ENCODE peak calls at places on chromosomes 11 and 22, in eight cellular contexts. One of them, this sample, is unnamed.

GRCh38 chr11:95465887-95466286 is 234.9 kb upstream of the SESN3 start:
- DNase-seq in dorsolateral prefrontal cortex: no peak
- DNase-seq in OCI-LY7: no peak
- DNase-seq in keratinocyte: no peak
- DNase-seq in brain microvascular endothelial cell: no peak
- DNase-seq in K562: no peak
- DNase-seq in H9: no peak
- DNase-seq in naive thymus-derived CD4-positive, alpha-beta T cell: no peak
- DNase-seq in this sample: no peak

GRCh38 chr11:71215372-71215965 is 36.9 kb downstream of the SHANK2 start:
- DNase-seq in dorsolateral prefrontal cortex: no peak
- DNase-seq in OCI-LY7: no peak
- DNase-seq in keratinocyte: no peak
- DNase-seq in brain microvascular endothelial cell: no peak
- DNase-seq in K562: no peak
- DNase-seq in H9: no peak
- DNase-seq in naive thymus-derived CD4-positive, alpha-beta T cell: no peak
- DNase-seq in this sample: no peak

GRCh38 chr11:61683961-61684869 is 4.0 kb downstream of the DAGLA start:
- DNase-seq in dorsolateral prefrontal cortex: no peak
- DNase-seq in OCI-LY7: no peak
- DNase-seq in keratinocyte: no peak
- DNase-seq in brain microvascular endothelial cell: no peak
- DNase-seq in K562: peak
- DNase-seq in H9: peak
- DNase-seq in naive thymus-derived CD4-positive, alpha-beta T cell: peak
- DNase-seq in this sample: no peak

GRCh38 chr22:38338772-38339379 is 21.6 kb upstream of the CSNK1E start:
- DNase-seq in dorsolateral prefrontal cortex: no peak
- DNase-seq in OCI-LY7: no peak
- DNase-seq in keratinocyte: no peak
- DNase-seq in brain microvascular endothelial cell: no peak
- DNase-seq in K562: no peak
- DNase-seq in H9: no peak
- DNase-seq in naive thymus-derived CD4-positive, alpha-beta T cell: no peak
- DNase-seq in this sample: no peak

GRCh38 chr11:65366340-65366773 is 11.8 kb downstream of the TIGD3 start:
- DNase-seq in dorsolateral prefrontal cortex: no peak
- DNase-seq in OCI-LY7: peak
- DNase-seq in keratinocyte: no peak
- DNase-seq in brain microvascular endothelial cell: peak
- DNase-seq in K562: peak
- DNase-seq in H9: peak
- DNase-seq in naive thymus-derived CD4-positive, alpha-beta T cell: peak
- DNase-seq in this sample: peak

GRCh38 chr11:77158041-77158695 is 30.1 kb downstream of the MYO7A start:
- DNase-seq in dorsolateral prefrontal cortex: no peak
- DNase-seq in OCI-LY7: no peak
- DNase-seq in keratinocyte: no peak
- DNase-seq in brain microvascular endothelial cell: no peak
- DNase-seq in K562: no peak
- DNase-seq in H9: no peak
- DNase-seq in naive thymus-derived CD4-positive, alpha-beta T cell: no peak
- DNase-seq in this sample: no peak

GRCh38 chr22:47847281-47847890 is 1084.9 kb downstream of the TBC1D22A start:
- DNase-seq in dorsolateral prefrontal cortex: no peak
- DNase-seq in OCI-LY7: peak
- DNase-seq in keratinocyte: no peak
- DNase-seq in brain microvascular endothelial cell: no peak
- DNase-seq in K562: no peak
- DNase-seq in H9: no peak
- DNase-seq in naive thymus-derived CD4-positive, alpha-beta T cell: no peak
- DNase-seq in this sample: no peak

GRCh38 chr11:34464591-34465036 is 25.9 kb downstream of the CAT start:
- DNase-seq in dorsolateral prefrontal cortex: no peak
- DNase-seq in OCI-LY7: no peak
- DNase-seq in keratinocyte: no peak
- DNase-seq in brain microvascular endothelial cell: no peak
- DNase-seq in K562: peak
- DNase-seq in H9: no peak
- DNase-seq in naive thymus-derived CD4-positive, alpha-beta T cell: no peak
- DNase-seq in this sample: no peak

GRCh38 chr11:115488945-115489344 is 15.3 kb downstream of the CADM1 start:
- DNase-seq in dorsolateral prefrontal cortex: no peak
- DNase-seq in OCI-LY7: no peak
- DNase-seq in keratinocyte: no peak
- DNase-seq in brain microvascular endothelial cell: peak
- DNase-seq in K562: no peak
- DNase-seq in H9: no peak
- DNase-seq in naive thymus-derived CD4-positive, alpha-beta T cell: no peak
- DNase-seq in this sample: no peak

GRCh38 chr11:130141561-130142341 is 17.8 kb upstream of the ST14 start:
- DNase-seq in dorsolateral prefrontal cortex: no peak
- DNase-seq in OCI-LY7: no peak
- DNase-seq in keratinocyte: no peak
- DNase-seq in brain microvascular endothelial cell: no peak
- DNase-seq in K562: no peak
- DNase-seq in H9: no peak
- DNase-seq in naive thymus-derived CD4-positive, alpha-beta T cell: no peak
- DNase-seq in this sample: no peak

GRCh38 chr11:128934351-128934750 is 8.3 kb downstream of the TP53AIP1 start:
- DNase-seq in dorsolateral prefrontal cortex: no peak
- DNase-seq in OCI-LY7: no peak
- DNase-seq in keratinocyte: no peak
- DNase-seq in brain microvascular endothelial cell: no peak
- DNase-seq in K562: no peak
- DNase-seq in H9: no peak
- DNase-seq in naive thymus-derived CD4-positive, alpha-beta T cell: no peak
- DNase-seq in this sample: no peak

GRCh38 chr22:50293441-50294318 is 13.8 kb downstream of the PLXNB2 start:
- DNase-seq in dorsolateral prefrontal cortex: no peak
- DNase-seq in OCI-LY7: peak
- DNase-seq in keratinocyte: no peak
- DNase-seq in brain microvascular endothelial cell: peak
- DNase-seq in K562: no peak
- DNase-seq in H9: peak
- DNase-seq in naive thymus-derived CD4-positive, alpha-beta T cell: no peak
- DNase-seq in this sample: no peak

GRCh38 chr11:48051217-48051848 is 71.0 kb downstream of the PTPRJ start:
- DNase-seq in dorsolateral prefrontal cortex: no peak
- DNase-seq in OCI-LY7: peak
- DNase-seq in keratinocyte: no peak
- DNase-seq in brain microvascular endothelial cell: no peak
- DNase-seq in K562: no peak
- DNase-seq in H9: no peak
- DNase-seq in naive thymus-derived CD4-positive, alpha-beta T cell: no peak
- DNase-seq in this sample: no peak

GRCh38 chr11:11966826-11967668 is 41.4 kb downstream of the DKK3 start:
- DNase-seq in dorsolateral prefrontal cortex: peak
- DNase-seq in OCI-LY7: peak
- DNase-seq in keratinocyte: no peak
- DNase-seq in brain microvascular endothelial cell: peak
- DNase-seq in K562: peak
- DNase-seq in H9: peak
- DNase-seq in naive thymus-derived CD4-positive, alpha-beta T cell: peak
- DNase-seq in this sample: peak

GRCh38 chr11:45083544-45084087 is 62.8 kb upstream of the PRDM11 start:
- DNase-seq in dorsolateral prefrontal cortex: no peak
- DNase-seq in OCI-LY7: peak
- DNase-seq in keratinocyte: no peak
- DNase-seq in brain microvascular endothelial cell: no peak
- DNase-seq in K562: peak
- DNase-seq in H9: peak
- DNase-seq in naive thymus-derived CD4-positive, alpha-beta T cell: no peak
- DNase-seq in this sample: no peak
- H3K27ac ChIP-seq in dorsolateral prefrontal cortex: no peak
- H3K27ac ChIP-seq in OCI-LY7: peak
- H3K27ac ChIP-seq in keratinocyte: no peak
- H3K27ac ChIP-seq in brain microvascular endothelial cell: no peak
- H3K27ac ChIP-seq in K562: no peak
- H3K27ac ChIP-seq in H9: no peak
- H3K27ac ChIP-seq in naive thymus-derived CD4-positive, alpha-beta T cell: no peak
- H3K27ac ChIP-seq in this sample: peak

GRCh38 chr11:86201371-86201770 is 43.2 kb upstream of the EED start:
- DNase-seq in dorsolateral prefrontal cortex: no peak
- DNase-seq in OCI-LY7: no peak
- DNase-seq in keratinocyte: no peak
- DNase-seq in brain microvascular endothelial cell: no peak
- DNase-seq in K562: no peak
- DNase-seq in H9: no peak
- DNase-seq in naive thymus-derived CD4-positive, alpha-beta T cell: no peak
- DNase-seq in this sample: no peak

GRCh38 chr11:86204356-86204755 is 40.2 kb upstream of the EED start:
- DNase-seq in dorsolateral prefrontal cortex: no peak
- DNase-seq in OCI-LY7: peak
- DNase-seq in keratinocyte: no peak
- DNase-seq in brain microvascular endothelial cell: no peak
- DNase-seq in K562: no peak
- DNase-seq in H9: no peak
- DNase-seq in naive thymus-derived CD4-positive, alpha-beta T cell: no peak
- DNase-seq in this sample: no peak

GRCh38 chr11:86198156-86198555 is 46.4 kb upstream of the EED start:
- DNase-seq in dorsolateral prefrontal cortex: no peak
- DNase-seq in OCI-LY7: no peak
- DNase-seq in keratinocyte: no peak
- DNase-seq in brain microvascular endothelial cell: no peak
- DNase-seq in K562: no peak
- DNase-seq in H9: no peak
- DNase-seq in naive thymus-derived CD4-positive, alpha-beta T cell: no peak
- DNase-seq in this sample: no peak

GRCh38 chr11:86205415-86206268 is 38.9 kb upstream of the EED start:
- DNase-seq in dorsolateral prefrontal cortex: no peak
- DNase-seq in OCI-LY7: peak
- DNase-seq in keratinocyte: no peak
- DNase-seq in brain microvascular endothelial cell: no peak
- DNase-seq in K562: no peak
- DNase-seq in H9: no peak
- DNase-seq in naive thymus-derived CD4-positive, alpha-beta T cell: no peak
- DNase-seq in this sample: no peak

GRCh38 chr11:86202013-86202336 is 42.6 kb upstream of the EED start:
- DNase-seq in dorsolateral prefrontal cortex: no peak
- DNase-seq in OCI-LY7: peak
- DNase-seq in keratinocyte: no peak
- DNase-seq in brain microvascular endothelial cell: no peak
- DNase-seq in K562: peak
- DNase-seq in H9: no peak
- DNase-seq in naive thymus-derived CD4-positive, alpha-beta T cell: peak
- DNase-seq in this sample: no peak
- H3K27ac ChIP-seq in dorsolateral prefrontal cortex: peak
- H3K27ac ChIP-seq in OCI-LY7: peak
- H3K27ac ChIP-seq in keratinocyte: no peak
- H3K27ac ChIP-seq in brain microvascular endothelial cell: no peak
- H3K27ac ChIP-seq in K562: peak
- H3K27ac ChIP-seq in H9: no peak
- H3K27ac ChIP-seq in naive thymus-derived CD4-positive, alpha-beta T cell: peak
- H3K27ac ChIP-seq in this sample: peak

GRCh38 chr11:118894192-118894591 is 10.5 kb downstream of the CXCR5 start:
- DNase-seq in dorsolateral prefrontal cortex: no peak
- DNase-seq in OCI-LY7: no peak
- DNase-seq in keratinocyte: no peak
- DNase-seq in brain microvascular endothelial cell: no peak
- DNase-seq in K562: no peak
- DNase-seq in H9: no peak
- DNase-seq in naive thymus-derived CD4-positive, alpha-beta T cell: no peak
- DNase-seq in this sample: no peak

GRCh38 chr11:118892515-118892914 is 8.8 kb downstream of the CXCR5 start:
- DNase-seq in dorsolateral prefrontal cortex: no peak
- DNase-seq in OCI-LY7: peak
- DNase-seq in keratinocyte: no peak
- DNase-seq in brain microvascular endothelial cell: no peak
- DNase-seq in K562: no peak
- DNase-seq in H9: no peak
- DNase-seq in naive thymus-derived CD4-positive, alpha-beta T cell: peak
- DNase-seq in this sample: no peak

GRCh38 chr11:118893662-118894061 is 10.0 kb downstream of the CXCR5 start:
- DNase-seq in dorsolateral prefrontal cortex: no peak
- DNase-seq in OCI-LY7: no peak
- DNase-seq in keratinocyte: no peak
- DNase-seq in brain microvascular endothelial cell: no peak
- DNase-seq in K562: no peak
- DNase-seq in H9: no peak
- DNase-seq in naive thymus-derived CD4-positive, alpha-beta T cell: no peak
- DNase-seq in this sample: no peak

GRCh38 chr11:118895093-118896039 is 11.7 kb downstream of the CXCR5 start:
- DNase-seq in dorsolateral prefrontal cortex: no peak
- DNase-seq in OCI-LY7: peak
- DNase-seq in keratinocyte: no peak
- DNase-seq in brain microvascular endothelial cell: no peak
- DNase-seq in K562: no peak
- DNase-seq in H9: no peak
- DNase-seq in naive thymus-derived CD4-positive, alpha-beta T cell: peak
- DNase-seq in this sample: no peak

DNA sequence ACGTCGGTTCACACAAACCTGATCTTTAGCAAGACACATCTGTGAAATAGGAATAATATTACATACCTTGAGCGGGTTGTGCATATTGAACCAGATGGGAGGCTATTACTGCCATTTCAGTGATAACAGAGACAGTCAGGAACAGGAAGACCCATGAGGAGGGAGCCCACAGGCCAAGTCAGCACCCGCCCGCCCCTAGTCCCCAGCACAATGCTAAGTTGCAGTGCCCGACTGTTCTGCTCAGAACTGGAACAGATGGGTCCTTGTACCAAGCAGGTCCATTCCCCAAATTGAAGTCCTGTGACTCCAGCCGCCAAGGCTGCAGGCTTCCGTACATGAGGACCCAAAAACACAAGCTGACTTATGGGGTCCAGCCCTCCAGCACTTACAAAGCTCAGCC is 9.3 kb downstream of the CXCR5 start:
- DNase-seq in dorsolateral prefrontal cortex: no peak
- DNase-seq in OCI-LY7: peak
- DNase-seq in keratinocyte: no peak
- DNase-seq in brain microvascular endothelial cell: no peak
- DNase-seq in K562: no peak
- DNase-seq in H9: no peak
- DNase-seq in naive thymus-derived CD4-positive, alpha-beta T cell: no peak
- DNase-seq in this sample: no peak
- H3K27ac ChIP-seq in dorsolateral prefrontal cortex: no peak
- H3K27ac ChIP-seq in OCI-LY7: peak
- H3K27ac ChIP-seq in keratinocyte: no peak
- H3K27ac ChIP-seq in brain microvascular endothelial cell: no peak
- H3K27ac ChIP-seq in K562: no peak
- H3K27ac ChIP-seq in H9: no peak
- H3K27ac ChIP-seq in naive thymus-derived CD4-positive, alpha-beta T cell: peak
- H3K27ac ChIP-seq in this sample: no peak

DNA sequence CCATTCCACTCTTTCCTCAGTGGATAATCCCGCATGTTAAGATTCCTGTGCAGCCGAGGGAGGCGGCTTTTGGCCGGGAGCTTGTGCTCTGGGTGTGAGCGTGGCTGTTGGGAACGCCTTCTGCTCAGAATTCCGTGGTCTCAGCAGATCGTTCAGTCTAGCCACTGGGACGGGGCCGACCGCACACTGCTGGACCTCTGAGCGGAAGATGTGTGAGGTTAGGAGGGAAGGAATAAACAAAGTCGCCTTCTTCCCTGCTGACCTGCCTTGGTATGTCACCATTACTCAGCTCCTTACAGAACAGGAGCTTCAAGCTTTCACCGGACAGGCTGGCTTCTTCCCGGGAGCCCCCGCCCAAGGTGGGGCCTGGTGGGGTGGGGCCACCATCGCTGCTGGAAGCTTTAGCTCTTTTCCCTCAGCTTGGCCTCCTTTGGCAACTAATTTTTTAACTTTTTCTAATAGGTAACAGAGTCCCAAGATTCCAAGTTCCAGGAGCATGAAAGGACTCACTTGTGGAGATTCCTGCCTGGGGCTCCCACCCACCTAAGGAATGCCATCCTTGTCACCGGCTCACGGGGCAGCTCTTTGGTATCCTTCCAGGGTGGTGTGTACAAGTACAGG is 22.5 kb upstream of the SEPTIN5 start:
- DNase-seq in dorsolateral prefrontal cortex: no peak
- DNase-seq in OCI-LY7: no peak
- DNase-seq in keratinocyte: peak
- DNase-seq in brain microvascular endothelial cell: peak
- DNase-seq in K562: peak
- DNase-seq in H9: peak
- DNase-seq in naive thymus-derived CD4-positive, alpha-beta T cell: no peak
- DNase-seq in this sample: no peak
- H3K27ac ChIP-seq in dorsolateral prefrontal cortex: no peak
- H3K27ac ChIP-seq in OCI-LY7: no peak
- H3K27ac ChIP-seq in keratinocyte: no peak
- H3K27ac ChIP-seq in brain microvascular endothelial cell: no peak
- H3K27ac ChIP-seq in K562: peak
- H3K27ac ChIP-seq in H9: no peak
- H3K27ac ChIP-seq in naive thymus-derived CD4-positive, alpha-beta T cell: no peak
- H3K27ac ChIP-seq in this sample: no peak